ENCODE peak calls at places on chromosomes 12 and 14, in six cellular contexts. F is AG09309, D is fibroblast of mammary gland, G is fibroblast of lung, W is SJCRH30, P is thoracic aorta. X is an unnamed sample.

GRCh38 chr12:108446766-108447165 is 68.3 kb upstream of the FICD start:
- DNase-seq in F (peak), D (peak), G (no peak), W (no peak), P (no peak), X (peak)

GRCh38 chr14:76298896-76299295 is 77.0 kb upstream of the ESRRB start:
- DNase-seq in F (no peak), D (no peak), G (no peak), W (no peak), P (no peak), X (no peak)

GRCh38 chr12:72560370-72560769 is 288.2 kb downstream of the TRHDE start:
- DNase-seq in F (no peak), D (no peak), G (no peak), W (no peak), P (no peak), X (no peak)

GRCh38 chr14:22383515-22384166 is 205.4 kb downstream of the DAD1 start:
- DNase-seq in F (no peak), D (no peak), G (no peak), W (no peak), P (no peak), X (no peak)

GRCh38 chr14:104382361-104383087 is 197.0 kb upstream of the C14orf180 start:
- DNase-seq in F (no peak), D (no peak), G (no peak), W (no peak), P (no peak), X (no peak)

GRCh38 chr12:62128186-62128965 is 131.8 kb upstream of the USP15 start:
- DNase-seq in F (no peak), D (no peak), G (no peak), W (no peak), P (no peak), X (no peak)

GRCh38 chr14:61385002-61385685 is 63.8 kb downstream of the PRKCH start:
- DNase-seq in F (no peak), D (no peak), G (no peak), W (no peak), P (no peak), X (no peak)

GRCh38 chr12:70645494-70646317 is 8.5 kb upstream of the PTPRB start:
- DNase-seq in F (peak), D (peak), G (peak), W (peak), P (peak), X (peak)

GRCh38 chr14:59358105-59358504 is 107.1 kb downstream of the GPR135 start:
- DNase-seq in F (peak), D (peak), G (peak), W (no peak), P (peak), X (no peak)

GRCh38 chr14:50756300-50756699 is 74.7 kb downstream of the NIN start:
- DNase-seq in F (no peak), D (no peak), G (no peak), W (no peak), P (no peak), X (no peak)

GRCh38 chr14:73833530-73834257 is 17.9 kb upstream of the PTGR2 start:
- DNase-seq in F (no peak), D (peak), G (peak), W (peak), P (no peak), X (peak)

GRCh38 chr14:90720336-90720735 is 95.9 kb downstream of the TTC7B start:
- DNase-seq in F (no peak), D (no peak), G (no peak), W (no peak), P (no peak), X (no peak)

GRCh38 chr12:53696285-53696654 is 20.4 kb upstream of the ATP5MC2 start:
- DNase-seq in F (no peak), D (peak), G (peak), W (peak), P (no peak), X (peak)

GRCh38 chr14:59346796-59347510 is 118.2 kb downstream of the GPR135 start:
- DNase-seq in F (no peak), D (no peak), G (no peak), W (no peak), P (no peak), X (no peak)

GRCh38 chr12:79886917-79887519 is 47.9 kb downstream of the PPP1R12A start:
- DNase-seq in F (peak), D (peak), G (peak), W (peak), P (no peak), X (peak)

GRCh38 chr12:20567413-20567812 is 127.7 kb upstream of the SLCO1C1 start:
- DNase-seq in F (no peak), D (peak), G (no peak), W (no peak), P (no peak), X (no peak)

DNA sequence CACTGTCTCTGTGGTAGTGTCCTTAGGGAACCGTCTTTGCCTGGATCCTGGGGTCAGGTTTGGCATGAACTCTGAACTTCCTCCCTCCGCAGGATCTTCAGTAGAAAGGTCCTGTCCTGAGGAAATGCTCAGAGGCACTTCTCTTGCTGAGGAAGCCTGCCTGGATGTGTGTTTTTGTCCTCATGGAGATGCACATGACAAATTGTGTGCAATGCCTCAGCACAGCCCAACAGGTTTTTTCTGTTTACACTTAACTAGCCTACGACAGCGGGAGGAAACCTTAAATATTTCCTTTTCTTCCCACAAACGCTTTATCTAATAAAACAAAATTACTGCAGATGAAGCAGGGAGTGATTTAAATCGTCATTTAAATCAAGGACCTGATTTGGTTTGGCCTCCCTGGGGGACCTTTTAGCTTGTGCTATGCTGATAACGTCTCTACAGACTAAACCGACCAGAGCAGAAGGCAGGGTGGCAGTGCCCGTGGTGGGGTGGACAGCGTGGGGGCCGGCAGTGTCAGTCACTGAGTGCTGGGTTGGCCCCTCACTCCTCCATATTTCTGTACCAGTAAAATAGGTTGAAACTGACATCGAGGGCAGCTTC is 18.5 kb downstream of the FBXL14 start:
- DNase-seq in F (no peak), D (peak), G (peak), W (no peak), P (no peak), X (peak)
- H3K4me3 ChIP-seq in F (no peak), D (peak), G (peak), W (peak), P (peak), X (no peak)

DNA sequence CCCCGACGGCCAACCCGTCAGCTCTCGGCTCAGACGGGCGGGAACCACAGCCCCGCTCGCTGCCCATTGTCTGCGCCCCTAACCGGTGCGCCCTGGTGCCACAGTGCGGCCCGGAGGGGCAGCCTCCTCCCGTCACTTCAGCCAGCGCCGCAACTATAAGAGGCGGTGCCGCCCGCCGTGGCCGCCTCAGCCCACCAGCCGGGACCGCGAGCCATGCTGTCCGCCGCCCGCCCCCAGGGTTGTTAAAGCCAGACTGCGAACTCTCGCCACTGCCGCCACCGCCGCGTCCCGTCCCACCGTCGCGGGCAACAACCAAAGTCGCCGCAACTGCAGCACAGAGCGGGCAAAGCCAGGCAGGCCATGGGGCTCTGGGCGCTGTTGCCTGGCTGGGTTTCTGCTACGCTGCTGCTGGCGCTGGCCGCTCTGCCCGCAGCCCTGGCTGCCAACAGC is at the start of gene WNT1:
- DNase-seq in F (no peak), D (no peak), G (no peak), W (no peak), P (no peak), X (no peak)
- H3K4me3 ChIP-seq in F (peak), D (no peak), G (no peak), W (no peak), P (peak), X (no peak)

GRCh38 chr14:102111101-102111500 is 24.3 kb upstream of the HSP90AA1 start:
- DNase-seq in F (no peak), D (no peak), G (no peak), W (no peak), P (no peak), X (no peak)

DNA sequence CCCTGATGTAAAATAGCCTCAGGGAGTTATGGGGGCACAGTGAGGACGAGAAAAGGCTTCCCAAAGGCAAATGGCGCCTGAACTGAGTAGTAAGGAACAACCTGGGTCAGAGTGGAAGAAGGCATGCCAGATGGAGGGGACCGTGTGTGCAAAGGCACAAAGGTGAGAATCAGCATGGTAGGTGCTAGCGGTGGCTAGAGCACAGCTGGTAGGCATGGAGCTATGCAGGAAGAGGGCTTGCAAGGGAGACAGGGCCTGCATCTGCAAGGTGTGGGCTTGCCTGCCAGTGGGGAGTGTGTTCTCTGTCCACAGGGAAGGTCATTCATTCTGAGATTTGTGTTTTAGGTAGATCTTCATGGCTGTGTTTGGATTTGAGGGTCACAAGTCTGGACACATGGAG is 18.5 kb upstream of the HSP90AA1 start:
- DNase-seq in F (no peak), D (no peak), G (no peak), W (no peak), P (no peak), X (no peak)
- H3K4me3 ChIP-seq in F (no peak), D (no peak), G (no peak), W (no peak), P (no peak), X (no peak)

GRCh38 chr12:106416273-106416672 is 58.7 kb downstream of the POLR3B start:
- DNase-seq in F (no peak), D (no peak), G (no peak), W (no peak), P (no peak), X (peak)
- H3K4me3 ChIP-seq in F (no peak), D (no peak), G (no peak), W (no peak), P (no peak), X (no peak)

GRCh38 chr12:113945174-113946173 is 20.7 kb downstream of the RBM19 start:
- DNase-seq in F (no peak), D (no peak), G (no peak), W (no peak), P (no peak), X (no peak)

GRCh38 chr12:113946175-113946574 is 19.9 kb downstream of the RBM19 start:
- DNase-seq in F (no peak), D (no peak), G (no peak), W (no peak), P (no peak), X (no peak)

GRCh38 chr12:113950873-113951272 is 15.3 kb downstream of the RBM19 start:
- DNase-seq in F (no peak), D (no peak), G (no peak), W (no peak), P (no peak), X (no peak)

GRCh38 chr12:113948151-113948914 is 17.8 kb downstream of the RBM19 start:
- DNase-seq in F (no peak), D (no peak), G (no peak), W (no peak), P (no peak), X (no peak)

DNA sequence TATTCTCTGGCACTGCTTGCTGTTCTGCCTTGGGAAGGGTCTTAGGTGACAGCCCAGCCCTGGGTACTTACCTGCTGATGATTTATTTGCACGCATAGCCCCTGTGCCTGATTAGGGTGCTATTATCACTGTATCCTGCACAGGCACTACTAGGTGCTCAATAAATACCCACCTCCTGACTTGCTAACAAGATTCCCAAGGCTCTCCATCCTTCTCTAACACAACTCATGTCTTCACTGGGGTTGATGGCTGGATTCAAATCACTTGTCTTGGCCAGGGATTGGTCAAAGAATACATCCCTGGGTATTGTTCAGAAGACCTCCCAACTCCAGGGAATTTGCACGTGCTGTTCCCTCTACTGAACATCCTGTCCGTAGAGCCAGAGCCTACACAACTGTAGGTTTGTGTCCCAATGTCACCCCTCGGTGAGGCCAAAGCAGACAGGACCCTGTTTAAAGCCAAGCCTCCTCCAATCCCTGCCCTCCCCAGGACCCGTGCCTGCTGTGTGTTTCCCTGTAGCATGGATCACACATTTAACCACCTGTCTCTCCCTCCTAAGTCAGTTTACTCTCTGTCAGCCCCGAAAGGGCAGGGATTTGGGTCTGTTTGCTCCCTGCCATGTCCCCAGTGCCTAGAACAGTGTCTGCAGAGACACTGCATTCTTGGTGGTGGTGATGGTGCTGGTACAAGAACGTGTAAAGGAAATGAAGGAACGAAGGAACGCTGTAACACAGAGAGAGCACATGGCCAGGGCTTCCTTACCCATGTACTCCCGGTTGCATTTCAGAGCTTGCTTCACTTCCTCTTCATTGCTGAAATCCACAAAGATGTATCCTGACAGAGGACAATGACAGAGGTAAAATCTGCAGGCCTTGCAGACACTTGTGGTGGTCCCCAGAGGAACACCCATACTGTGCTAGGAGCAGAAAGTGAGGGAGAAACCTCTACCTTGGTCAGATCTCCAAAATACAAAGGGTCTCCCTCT is 16.5 kb downstream of the RBM19 start:
- DNase-seq in F (no peak), D (no peak), G (no peak), W (no peak), P (no peak), X (no peak)
- H3K4me3 ChIP-seq in F (no peak), D (no peak), G (no peak), W (no peak), P (no peak), X (no peak)

GRCh38 chr14:89340200-89340667 is 76.8 kb downstream of the FOXN3 start:
- DNase-seq in F (peak), D (peak), G (peak), W (no peak), P (no peak), X (peak)
- H3K4me3 ChIP-seq in F (no peak), D (no peak), G (no peak), W (no peak), P (no peak), X (no peak)

GRCh38 chr14:36649872-36650650 is 11.6 kb upstream of the PAX9 start:
- DNase-seq in F (no peak), D (no peak), G (no peak), W (no peak), P (no peak), X (no peak)

GRCh38 chr14:36646664-36647416 is 14.8 kb upstream of the PAX9 start:
- DNase-seq in F (no peak), D (no peak), G (no peak), W (no peak), P (no peak), X (no peak)

GRCh38 chr14:36652542-36653201 is 9.0 kb upstream of the PAX9 start:
- DNase-seq in F (no peak), D (peak), G (no peak), W (no peak), P (no peak), X (no peak)

GRCh38 chr14:36647417-36647826 is 14.2 kb upstream of the PAX9 start:
- DNase-seq in F (no peak), D (no peak), G (no peak), W (no peak), P (no peak), X (no peak)

DNA sequence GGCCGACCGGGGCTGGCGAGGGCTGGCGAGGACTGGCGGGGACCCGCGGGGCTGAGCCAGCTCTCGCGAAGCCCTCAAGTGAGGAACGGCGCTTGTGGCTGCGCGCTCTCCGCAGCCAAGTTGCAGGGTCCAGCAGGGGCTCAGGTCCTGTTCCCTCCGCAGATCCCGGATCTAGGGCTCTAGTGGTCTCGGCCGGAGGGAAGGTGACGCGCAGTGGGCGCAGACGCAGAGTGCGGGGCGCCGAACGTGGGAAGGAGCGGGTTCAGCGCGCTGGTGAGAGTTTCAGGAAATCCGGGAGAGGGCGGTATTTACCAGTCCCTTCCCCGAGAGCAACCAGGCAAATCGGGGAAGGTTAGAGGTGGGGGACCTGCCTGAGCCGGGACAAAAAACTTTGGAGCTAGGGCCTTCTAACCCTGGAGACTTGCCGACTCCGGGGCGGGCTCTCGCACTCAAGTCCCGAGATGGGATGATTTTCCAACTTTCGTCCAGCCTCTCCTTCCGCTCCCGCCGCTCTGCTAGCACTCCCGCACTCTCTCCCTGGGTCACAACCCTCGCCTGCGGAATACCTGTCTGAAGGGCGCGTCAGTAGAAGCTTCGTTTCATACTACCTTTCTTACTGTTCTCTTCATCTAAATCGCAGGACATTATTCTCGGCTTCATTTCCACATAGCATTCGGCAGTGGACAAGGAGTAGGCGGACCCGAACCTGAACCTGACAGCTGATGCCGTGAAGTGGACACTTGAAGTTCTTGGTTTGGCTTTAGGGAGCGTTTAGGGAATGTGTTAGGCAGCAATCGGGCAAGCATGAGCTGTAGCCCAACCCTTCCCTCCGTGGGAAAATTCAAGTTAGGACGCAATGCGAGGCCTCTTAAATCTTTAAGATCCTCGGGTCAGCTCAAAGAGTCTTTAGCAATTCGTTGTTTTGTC is 13.6 kb upstream of the PAX9 start:
- DNase-seq in F (no peak), D (peak), G (peak), W (no peak), P (no peak), X (peak)
- H3K4me3 ChIP-seq in F (peak), D (peak), G (peak), W (no peak), P (peak), X (peak)

X was measured in astrocyte of the spinal cord.